ENCODE peak calls at places on chromosomes 3 and 15, in nine cellular contexts. One of them, this sample, is unnamed. For H3K27me3 and H3K9me3, the result is how much of the 10 kb centered on the place peaks cover.

GRCh38 chr3:78728406-78729145 is 1039.2 kb downstream of the ROBO1 start:
- DNase-seq in uterus: peak
- DNase-seq in AG04450: no peak
- DNase-seq in CD4-positive, alpha-beta T cell: no peak
- DNase-seq in body of pancreas: peak
- DNase-seq in CD8-positive, alpha-beta T cell: no peak
- DNase-seq in cardiac muscle cell: peak
- DNase-seq in Peyer's patch: peak
- DNase-seq in adrenal gland: peak
- DNase-seq in this sample: no peak

GRCh38 chr3:16512435-16513140 is 911 bp downstream of the RFTN1 start:
- DNase-seq in CD4-positive, alpha-beta T cell: peak
- DNase-seq in CD8-positive, alpha-beta T cell: peak
- DNase-seq in body of pancreas: peak
- DNase-seq in uterus: peak
- DNase-seq in cardiac muscle cell: no peak
- DNase-seq in AG04450: no peak
- DNase-seq in adrenal gland: peak
- DNase-seq in Peyer's patch: peak
- DNase-seq in this sample: peak

GRCh38 chr3:58173029-58173669 is 37.6 kb downstream of the DNASE1L3 start:
- DNase-seq in cardiac muscle cell: no peak
- DNase-seq in Peyer's patch: no peak
- DNase-seq in AG04450: no peak
- DNase-seq in body of pancreas: no peak
- DNase-seq in CD8-positive, alpha-beta T cell: no peak
- DNase-seq in CD4-positive, alpha-beta T cell: no peak
- DNase-seq in uterus: no peak
- DNase-seq in adrenal gland: no peak
- DNase-seq in this sample: no peak

GRCh38 chr3:195885036-195885871 is 23.1 kb downstream of the TNK2 start:
- DNase-seq in adrenal gland: no peak
- DNase-seq in CD4-positive, alpha-beta T cell: no peak
- DNase-seq in AG04450: no peak
- DNase-seq in CD8-positive, alpha-beta T cell: no peak
- DNase-seq in uterus: no peak
- DNase-seq in Peyer's patch: no peak
- DNase-seq in body of pancreas: no peak
- DNase-seq in cardiac muscle cell: no peak
- DNase-seq in this sample: no peak

GRCh38 chr3:107106316-107106715 is 270.9 kb upstream of the CCDC54 start:
- DNase-seq in CD8-positive, alpha-beta T cell: no peak
- DNase-seq in AG04450: no peak
- DNase-seq in uterus: no peak
- DNase-seq in cardiac muscle cell: peak
- DNase-seq in body of pancreas: no peak
- DNase-seq in adrenal gland: no peak
- DNase-seq in Peyer's patch: no peak
- DNase-seq in CD4-positive, alpha-beta T cell: no peak
- DNase-seq in this sample: no peak

GRCh38 chr3:24598691-24599090 is 104.0 kb upstream of the THRB start:
- DNase-seq in AG04450: no peak
- DNase-seq in CD4-positive, alpha-beta T cell: no peak
- DNase-seq in cardiac muscle cell: peak
- DNase-seq in body of pancreas: peak
- DNase-seq in uterus: no peak
- DNase-seq in CD8-positive, alpha-beta T cell: no peak
- DNase-seq in adrenal gland: no peak
- DNase-seq in Peyer's patch: peak
- DNase-seq in this sample: no peak

GRCh38 chr3:174737966-174738365 is 121.2 kb upstream of the NAALADL2 start:
- DNase-seq in body of pancreas: no peak
- DNase-seq in cardiac muscle cell: no peak
- DNase-seq in Peyer's patch: no peak
- DNase-seq in CD4-positive, alpha-beta T cell: no peak
- DNase-seq in AG04450: no peak
- DNase-seq in adrenal gland: no peak
- DNase-seq in uterus: no peak
- DNase-seq in CD8-positive, alpha-beta T cell: no peak
- DNase-seq in this sample: no peak

GRCh38 chr3:48614044-48614443 is 4.6 kb upstream of the UQCRC1 start:
- DNase-seq in CD4-positive, alpha-beta T cell: no peak
- DNase-seq in AG04450: peak
- DNase-seq in adrenal gland: no peak
- DNase-seq in Peyer's patch: no peak
- DNase-seq in cardiac muscle cell: peak
- DNase-seq in uterus: no peak
- DNase-seq in body of pancreas: no peak
- DNase-seq in CD8-positive, alpha-beta T cell: no peak
- DNase-seq in this sample: no peak

GRCh38 chr3:185878920-185879319 is 54.1 kb upstream of the IGF2BP2 start:
- DNase-seq in cardiac muscle cell: no peak
- DNase-seq in adrenal gland: no peak
- DNase-seq in uterus: no peak
- DNase-seq in CD4-positive, alpha-beta T cell: no peak
- DNase-seq in body of pancreas: no peak
- DNase-seq in Peyer's patch: no peak
- DNase-seq in CD8-positive, alpha-beta T cell: no peak
- DNase-seq in AG04450: no peak
- DNase-seq in this sample: no peak

GRCh38 chr3:98563661-98564281 is 29.6 kb downstream of the CPOX start:
- DNase-seq in uterus: no peak
- DNase-seq in cardiac muscle cell: peak
- DNase-seq in adrenal gland: no peak
- DNase-seq in AG04450: no peak
- DNase-seq in CD4-positive, alpha-beta T cell: peak
- DNase-seq in body of pancreas: no peak
- DNase-seq in CD8-positive, alpha-beta T cell: no peak
- DNase-seq in Peyer's patch: no peak
- DNase-seq in this sample: peak

GRCh38 chr3:11035757-11036505 is 43.4 kb downstream of the SLC6A1 start:
- DNase-seq in uterus: no peak
- DNase-seq in adrenal gland: no peak
- DNase-seq in AG04450: no peak
- DNase-seq in body of pancreas: no peak
- DNase-seq in CD4-positive, alpha-beta T cell: no peak
- DNase-seq in CD8-positive, alpha-beta T cell: no peak
- DNase-seq in Peyer's patch: no peak
- DNase-seq in cardiac muscle cell: no peak
- DNase-seq in this sample: no peak

GRCh38 chr3:11037241-11037873 is 44.8 kb downstream of the SLC6A1 start:
- DNase-seq in Peyer's patch: no peak
- DNase-seq in uterus: no peak
- DNase-seq in body of pancreas: no peak
- DNase-seq in CD8-positive, alpha-beta T cell: no peak
- DNase-seq in CD4-positive, alpha-beta T cell: no peak
- DNase-seq in cardiac muscle cell: no peak
- DNase-seq in AG04450: no peak
- DNase-seq in adrenal gland: no peak
- DNase-seq in this sample: no peak

GRCh38 chr3:11037966-11038365 is 45.4 kb downstream of the SLC6A1 start:
- DNase-seq in body of pancreas: no peak
- DNase-seq in cardiac muscle cell: no peak
- DNase-seq in CD8-positive, alpha-beta T cell: no peak
- DNase-seq in AG04450: no peak
- DNase-seq in uterus: no peak
- DNase-seq in CD4-positive, alpha-beta T cell: no peak
- DNase-seq in Peyer's patch: no peak
- DNase-seq in adrenal gland: no peak
- DNase-seq in this sample: no peak

GRCh38 chr3:11029948-11030347 is 37.4 kb downstream of the SLC6A1 start:
- DNase-seq in Peyer's patch: no peak
- DNase-seq in CD8-positive, alpha-beta T cell: no peak
- DNase-seq in adrenal gland: no peak
- DNase-seq in CD4-positive, alpha-beta T cell: no peak
- DNase-seq in AG04450: no peak
- DNase-seq in cardiac muscle cell: no peak
- DNase-seq in uterus: no peak
- DNase-seq in body of pancreas: no peak
- DNase-seq in this sample: no peak

DNA sequence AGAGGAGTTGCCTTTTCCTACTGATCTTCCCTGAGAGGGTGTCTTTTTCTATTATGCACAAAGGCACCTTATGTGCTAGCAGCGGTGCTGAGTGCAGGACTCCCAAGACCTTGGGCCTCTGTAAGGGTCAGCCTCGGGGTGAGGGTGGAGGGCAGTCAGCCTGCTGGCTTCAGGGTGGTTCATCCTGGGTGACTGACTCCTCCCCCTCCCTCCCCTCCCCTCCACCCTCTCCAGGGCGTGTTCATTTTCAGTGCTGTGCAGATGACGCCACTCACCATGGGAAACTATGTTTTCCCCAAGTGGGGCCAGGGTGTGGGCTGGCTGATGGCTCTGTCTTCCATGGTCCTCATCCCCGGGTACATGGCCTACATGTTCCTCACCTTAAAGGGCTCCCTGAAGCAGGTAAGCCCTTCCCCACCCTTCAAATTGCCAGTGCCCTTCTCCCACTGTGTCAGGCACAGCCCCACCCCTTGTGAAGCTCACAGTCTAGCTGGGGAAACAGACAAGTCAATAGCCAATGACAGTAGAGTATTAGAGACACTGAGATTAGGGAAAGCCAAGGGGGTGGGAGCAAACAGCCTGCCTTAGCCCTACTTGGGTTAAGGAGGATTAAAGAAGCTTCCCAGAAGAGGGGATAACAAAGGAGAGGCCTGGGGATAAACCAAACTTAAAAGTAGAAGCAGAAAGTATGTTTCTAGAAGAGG is 41.9 kb downstream of the SLC6A1 start:
- DNase-seq in AG04450: no peak
- DNase-seq in CD4-positive, alpha-beta T cell: no peak
- DNase-seq in cardiac muscle cell: no peak
- DNase-seq in Peyer's patch: no peak
- DNase-seq in CD8-positive, alpha-beta T cell: no peak
- DNase-seq in body of pancreas: no peak
- DNase-seq in adrenal gland: no peak
- DNase-seq in uterus: no peak
- DNase-seq in this sample: no peak
- H3K27me3 ChIP-seq in AG04450: under half
- H3K27me3 ChIP-seq in CD4-positive, alpha-beta T cell: under half
- H3K27me3 ChIP-seq in cardiac muscle cell: under half
- H3K27me3 ChIP-seq in Peyer's patch: under half
- H3K27me3 ChIP-seq in CD8-positive, alpha-beta T cell: under half
- H3K27me3 ChIP-seq in body of pancreas: under half
- H3K27me3 ChIP-seq in adrenal gland: under half
- H3K27me3 ChIP-seq in uterus: under half
- H3K27me3 ChIP-seq in this sample: under half

GRCh38 chr3:129490273-129490675 is 38.2 kb upstream of the RHO start:
- DNase-seq in cardiac muscle cell: peak
- DNase-seq in uterus: peak
- DNase-seq in AG04450: peak
- DNase-seq in body of pancreas: peak
- DNase-seq in CD8-positive, alpha-beta T cell: peak
- DNase-seq in Peyer's patch: peak
- DNase-seq in adrenal gland: peak
- DNase-seq in CD4-positive, alpha-beta T cell: peak
- DNase-seq in this sample: peak
- H3K27ac ChIP-seq in cardiac muscle cell: no peak
- H3K27ac ChIP-seq in uterus: peak
- H3K27ac ChIP-seq in AG04450: peak
- H3K27ac ChIP-seq in body of pancreas: no peak
- H3K27ac ChIP-seq in CD8-positive, alpha-beta T cell: no peak
- H3K27ac ChIP-seq in Peyer's patch: peak
- H3K27ac ChIP-seq in adrenal gland: peak
- H3K27ac ChIP-seq in CD4-positive, alpha-beta T cell: no peak
- H3K27ac ChIP-seq in this sample: no peak

DNA sequence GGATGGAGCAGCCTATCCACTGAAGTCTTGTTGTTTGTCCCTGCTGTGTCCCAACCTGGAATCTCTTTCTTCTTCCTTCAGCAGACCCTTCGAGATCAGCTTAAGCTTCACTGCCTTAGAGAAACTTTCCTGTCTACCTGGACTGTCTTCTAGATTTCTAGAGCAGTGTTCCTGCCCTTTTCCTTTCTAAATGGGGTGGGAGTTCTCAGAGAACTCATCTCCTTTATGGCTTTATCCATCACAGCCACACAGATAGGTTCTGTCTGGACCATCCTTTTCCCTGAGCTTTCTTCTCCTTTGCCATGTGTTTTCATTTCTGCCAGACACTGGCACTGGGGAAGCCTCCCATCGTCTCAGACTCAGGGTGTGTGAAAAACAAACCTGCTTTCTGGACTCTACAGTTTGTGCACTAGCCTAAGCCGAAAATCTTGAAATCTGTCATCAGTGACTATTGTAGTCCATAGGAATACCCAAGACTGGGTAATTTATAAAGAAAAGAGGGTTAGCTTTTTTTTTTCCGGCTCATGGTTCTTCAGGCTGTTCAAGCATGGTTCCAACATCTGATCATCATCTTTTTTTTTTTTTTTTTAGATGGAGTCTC is 177.5 kb downstream of the PGPEP1L start:
- DNase-seq in adrenal gland: no peak
- DNase-seq in CD8-positive, alpha-beta T cell: no peak
- DNase-seq in AG04450: no peak
- DNase-seq in CD4-positive, alpha-beta T cell: no peak
- DNase-seq in Peyer's patch: no peak
- DNase-seq in uterus: no peak
- DNase-seq in body of pancreas: no peak
- DNase-seq in cardiac muscle cell: no peak
- DNase-seq in this sample: no peak
- H3K9me3 ChIP-seq in adrenal gland: under half
- H3K9me3 ChIP-seq in CD8-positive, alpha-beta T cell: under half
- H3K9me3 ChIP-seq in AG04450: half or more
- H3K9me3 ChIP-seq in CD4-positive, alpha-beta T cell: under half
- H3K9me3 ChIP-seq in Peyer's patch: under half
- H3K9me3 ChIP-seq in uterus: under half
- H3K9me3 ChIP-seq in body of pancreas: under half
- H3K9me3 ChIP-seq in cardiac muscle cell: under half
- H3K9me3 ChIP-seq in this sample: under half

GRCh38 chr3:9147215-9147895 is 102.1 kb downstream of the SRGAP3 start:
- DNase-seq in CD8-positive, alpha-beta T cell: no peak
- DNase-seq in CD4-positive, alpha-beta T cell: no peak
- DNase-seq in Peyer's patch: peak
- DNase-seq in adrenal gland: no peak
- DNase-seq in AG04450: no peak
- DNase-seq in cardiac muscle cell: no peak
- DNase-seq in body of pancreas: no peak
- DNase-seq in uterus: peak
- DNase-seq in this sample: no peak

GRCh38 chr3:9143180-9143579 is 106.3 kb downstream of the SRGAP3 start:
- DNase-seq in CD4-positive, alpha-beta T cell: no peak
- DNase-seq in cardiac muscle cell: no peak
- DNase-seq in body of pancreas: no peak
- DNase-seq in Peyer's patch: no peak
- DNase-seq in CD8-positive, alpha-beta T cell: no peak
- DNase-seq in AG04450: no peak
- DNase-seq in uterus: no peak
- DNase-seq in adrenal gland: no peak
- DNase-seq in this sample: no peak

GRCh38 chr3:9147896-9148267 is 101.6 kb downstream of the SRGAP3 start:
- DNase-seq in CD4-positive, alpha-beta T cell: no peak
- DNase-seq in AG04450: no peak
- DNase-seq in adrenal gland: no peak
- DNase-seq in Peyer's patch: no peak
- DNase-seq in cardiac muscle cell: no peak
- DNase-seq in CD8-positive, alpha-beta T cell: no peak
- DNase-seq in uterus: no peak
- DNase-seq in body of pancreas: no peak
- DNase-seq in this sample: no peak

GRCh38 chr3:9149566-9149965 is 99.9 kb downstream of the SRGAP3 start:
- DNase-seq in uterus: no peak
- DNase-seq in adrenal gland: no peak
- DNase-seq in Peyer's patch: no peak
- DNase-seq in CD4-positive, alpha-beta T cell: no peak
- DNase-seq in body of pancreas: peak
- DNase-seq in cardiac muscle cell: no peak
- DNase-seq in CD8-positive, alpha-beta T cell: no peak
- DNase-seq in AG04450: no peak
- DNase-seq in this sample: no peak

GRCh38 chr3:9146367-9147071 is 102.9 kb downstream of the SRGAP3 start:
- DNase-seq in Peyer's patch: peak
- DNase-seq in cardiac muscle cell: no peak
- DNase-seq in adrenal gland: no peak
- DNase-seq in uterus: no peak
- DNase-seq in CD4-positive, alpha-beta T cell: no peak
- DNase-seq in body of pancreas: no peak
- DNase-seq in CD8-positive, alpha-beta T cell: no peak
- DNase-seq in AG04450: no peak
- DNase-seq in this sample: no peak
- H3K27me3 ChIP-seq in Peyer's patch: under half
- H3K27me3 ChIP-seq in cardiac muscle cell: under half
- H3K27me3 ChIP-seq in adrenal gland: under half
- H3K27me3 ChIP-seq in uterus: under half
- H3K27me3 ChIP-seq in CD4-positive, alpha-beta T cell: under half
- H3K27me3 ChIP-seq in body of pancreas: under half
- H3K27me3 ChIP-seq in CD8-positive, alpha-beta T cell: under half
- H3K27me3 ChIP-seq in AG04450: under half
- H3K27me3 ChIP-seq in this sample: under half